ENCODE peak calls at places on chromosomes 12 and 14, in ten cellular contexts. One of them, this sample, is unnamed.

GRCh38 chr14:94469261-94469660 is 6.7 kb downstream of the SERPINA9 start:
- DNase-seq in colonic mucosa: no peak
- DNase-seq in ascending aorta: no peak
- DNase-seq in lower lobe of right lung: no peak
- DNase-seq in transverse colon: no peak
- DNase-seq in fibroblast of lung: no peak
- DNase-seq in thoracic aorta: no peak
- DNase-seq in GM23338: no peak
- DNase-seq in lung: no peak
- DNase-seq in testis: no peak
- DNase-seq in this sample: no peak

GRCh38 chr12:62656576-62657362 is 190.1 kb downstream of the MON2 start:
- DNase-seq in colonic mucosa: no peak
- DNase-seq in ascending aorta: no peak
- DNase-seq in lower lobe of right lung: no peak
- DNase-seq in transverse colon: no peak
- DNase-seq in fibroblast of lung: no peak
- DNase-seq in thoracic aorta: no peak
- DNase-seq in GM23338: peak; percentile 68
- DNase-seq in lung: no peak
- DNase-seq in testis: no peak
- DNase-seq in this sample: peak; percentile 44

GRCh38 chr14:21112267-21112666 is 11.4 kb downstream of the TMEM253 start:
- DNase-seq in colonic mucosa: no peak
- DNase-seq in ascending aorta: no peak
- DNase-seq in lower lobe of right lung: no peak
- DNase-seq in transverse colon: no peak
- DNase-seq in fibroblast of lung: no peak
- DNase-seq in thoracic aorta: no peak
- DNase-seq in GM23338: no peak
- DNase-seq in lung: no peak
- DNase-seq in testis: no peak
- DNase-seq in this sample: no peak

GRCh38 chr14:64438181-64438839 is 27.0 kb upstream of the AKAP5 start:
- DNase-seq in colonic mucosa: no peak
- DNase-seq in ascending aorta: no peak
- DNase-seq in lower lobe of right lung: no peak
- DNase-seq in transverse colon: no peak
- DNase-seq in fibroblast of lung: peak; percentile 95
- DNase-seq in thoracic aorta: no peak
- DNase-seq in GM23338: no peak
- DNase-seq in lung: no peak
- DNase-seq in testis: no peak
- DNase-seq in this sample: no peak

GRCh38 chr14:24965934-24966593 is 83.9 kb downstream of the STXBP6 start:
- DNase-seq in colonic mucosa: no peak
- DNase-seq in ascending aorta: no peak
- DNase-seq in lower lobe of right lung: no peak
- DNase-seq in transverse colon: peak; percentile 37
- DNase-seq in fibroblast of lung: peak; percentile 95
- DNase-seq in thoracic aorta: no peak
- DNase-seq in GM23338: no peak
- DNase-seq in lung: no peak
- DNase-seq in testis: no peak
- DNase-seq in this sample: peak; percentile 34

GRCh38 chr12:79668113-79668512 is 22.7 kb downstream of the PAWR start:
- DNase-seq in colonic mucosa: no peak
- DNase-seq in ascending aorta: no peak
- DNase-seq in lower lobe of right lung: no peak
- DNase-seq in transverse colon: no peak
- DNase-seq in fibroblast of lung: no peak
- DNase-seq in thoracic aorta: no peak
- DNase-seq in GM23338: no peak
- DNase-seq in lung: no peak
- DNase-seq in testis: no peak
- DNase-seq in this sample: no peak

GRCh38 chr14:27688823-27689444 is 1077.7 kb upstream of the FOXG1 start:
- DNase-seq in colonic mucosa: no peak
- DNase-seq in ascending aorta: no peak
- DNase-seq in lower lobe of right lung: no peak
- DNase-seq in transverse colon: no peak
- DNase-seq in fibroblast of lung: no peak
- DNase-seq in thoracic aorta: no peak
- DNase-seq in GM23338: peak; percentile 30
- DNase-seq in lung: no peak
- DNase-seq in testis: no peak
- DNase-seq in this sample: peak; percentile 19

GRCh38 chr14:78164226-78164853 is 5.8 kb upstream of the NRXN3 start:
- DNase-seq in colonic mucosa: peak; percentile 48
- DNase-seq in ascending aorta: no peak
- DNase-seq in lower lobe of right lung: no peak
- DNase-seq in transverse colon: peak; percentile 31
- DNase-seq in fibroblast of lung: no peak
- DNase-seq in thoracic aorta: no peak
- DNase-seq in GM23338: peak; percentile 90
- DNase-seq in lung: peak; percentile 40
- DNase-seq in testis: peak; percentile 65
- DNase-seq in this sample: peak; percentile 75

GRCh38 chr14:67940894-67941455 is 121.4 kb downstream of the RAD51B start:
- DNase-seq in colonic mucosa: no peak
- DNase-seq in ascending aorta: no peak
- DNase-seq in lower lobe of right lung: no peak
- DNase-seq in transverse colon: no peak
- DNase-seq in fibroblast of lung: peak; percentile 92
- DNase-seq in thoracic aorta: no peak
- DNase-seq in GM23338: peak; percentile 9
- DNase-seq in lung: no peak
- DNase-seq in testis: peak; percentile 50
- DNase-seq in this sample: peak; percentile 44

GRCh38 chr12:31732926-31733548 is 4.2 kb upstream of the AMN1 start:
- DNase-seq in colonic mucosa: no peak
- DNase-seq in ascending aorta: no peak
- DNase-seq in lower lobe of right lung: no peak
- DNase-seq in transverse colon: no peak
- DNase-seq in fibroblast of lung: peak; percentile 92
- DNase-seq in thoracic aorta: no peak
- DNase-seq in GM23338: peak; percentile 88
- DNase-seq in lung: no peak
- DNase-seq in testis: no peak
- DNase-seq in this sample: no peak

GRCh38 chr12:89064151-89064550 is 288.1 kb downstream of the DUSP6 start:
- DNase-seq in colonic mucosa: no peak
- DNase-seq in ascending aorta: no peak
- DNase-seq in lower lobe of right lung: no peak
- DNase-seq in transverse colon: no peak
- DNase-seq in fibroblast of lung: no peak
- DNase-seq in thoracic aorta: no peak
- DNase-seq in GM23338: no peak
- DNase-seq in lung: no peak
- DNase-seq in testis: no peak
- DNase-seq in this sample: no peak

GRCh38 chr14:59688224-59689170 is 111.9 kb upstream of the CCDC175 start:
- DNase-seq in colonic mucosa: peak; percentile 57
- DNase-seq in ascending aorta: no peak
- DNase-seq in lower lobe of right lung: no peak
- DNase-seq in transverse colon: peak; percentile 58
- DNase-seq in fibroblast of lung: peak; percentile 37
- DNase-seq in thoracic aorta: peak; percentile 21
- DNase-seq in GM23338: peak; percentile 82
- DNase-seq in lung: no peak
- DNase-seq in testis: peak; percentile 78
- DNase-seq in this sample: peak; percentile 69
- TF ChIP-seq CTCF in colonic mucosa: peak; percentile 46
- TF ChIP-seq CTCF in ascending aorta: peak; percentile 79
- TF ChIP-seq CTCF in lower lobe of right lung: peak; percentile 57
- TF ChIP-seq CTCF in transverse colon: peak; percentile 44
- TF ChIP-seq CTCF in fibroblast of lung: peak; percentile 75
- TF ChIP-seq CTCF in thoracic aorta: peak; percentile 86
- TF ChIP-seq CTCF in GM23338: peak; percentile 77
- TF ChIP-seq CTCF in lung: peak; percentile 12
- TF ChIP-seq CTCF in testis: peak; percentile 56
- TF ChIP-seq CTCF in this sample: peak; percentile 73

DNA sequence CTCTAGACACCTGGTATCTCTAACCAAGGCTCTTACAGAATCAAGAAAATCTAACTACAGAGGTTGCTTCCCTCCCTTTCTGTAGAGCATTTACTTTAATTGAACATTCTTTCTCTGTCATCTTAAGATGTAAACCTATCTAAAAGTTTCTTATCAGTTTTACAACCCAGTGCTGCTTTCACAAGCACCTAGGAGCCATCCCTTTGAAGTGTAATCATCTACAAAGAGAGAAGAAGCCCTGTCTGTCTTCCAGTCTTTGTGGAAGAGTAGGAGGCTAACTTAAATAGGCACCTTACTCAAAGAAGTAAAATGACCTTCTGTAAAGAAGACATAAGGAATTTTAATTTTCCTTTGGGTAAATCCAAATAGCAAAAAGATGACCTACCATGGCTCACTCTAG is 763.9 kb upstream of the LRFN5 start:
- DNase-seq in colonic mucosa: no peak
- DNase-seq in ascending aorta: no peak
- DNase-seq in lower lobe of right lung: no peak
- DNase-seq in transverse colon: no peak
- DNase-seq in fibroblast of lung: no peak
- DNase-seq in thoracic aorta: no peak
- DNase-seq in GM23338: no peak
- DNase-seq in lung: no peak
- DNase-seq in testis: no peak
- DNase-seq in this sample: no peak
- H3K36me3 ChIP-seq in colonic mucosa: no peaks in the 10 kb centered on the region
- H3K36me3 ChIP-seq in ascending aorta: no peaks in the 10 kb centered on the region
- H3K36me3 ChIP-seq in lower lobe of right lung: no peaks in the 10 kb centered on the region
- H3K36me3 ChIP-seq in transverse colon: no peaks in the 10 kb centered on the region
- H3K36me3 ChIP-seq in fibroblast of lung: no peaks in the 10 kb centered on the region
- H3K36me3 ChIP-seq in thoracic aorta: no peaks in the 10 kb centered on the region
- H3K36me3 ChIP-seq in GM23338: no peaks in the 10 kb centered on the region
- H3K36me3 ChIP-seq in lung: no peaks in the 10 kb centered on the region
- H3K36me3 ChIP-seq in testis: no peaks in the 10 kb centered on the region
- H3K36me3 ChIP-seq in this sample: no peaks in the 10 kb centered on the region

DNA sequence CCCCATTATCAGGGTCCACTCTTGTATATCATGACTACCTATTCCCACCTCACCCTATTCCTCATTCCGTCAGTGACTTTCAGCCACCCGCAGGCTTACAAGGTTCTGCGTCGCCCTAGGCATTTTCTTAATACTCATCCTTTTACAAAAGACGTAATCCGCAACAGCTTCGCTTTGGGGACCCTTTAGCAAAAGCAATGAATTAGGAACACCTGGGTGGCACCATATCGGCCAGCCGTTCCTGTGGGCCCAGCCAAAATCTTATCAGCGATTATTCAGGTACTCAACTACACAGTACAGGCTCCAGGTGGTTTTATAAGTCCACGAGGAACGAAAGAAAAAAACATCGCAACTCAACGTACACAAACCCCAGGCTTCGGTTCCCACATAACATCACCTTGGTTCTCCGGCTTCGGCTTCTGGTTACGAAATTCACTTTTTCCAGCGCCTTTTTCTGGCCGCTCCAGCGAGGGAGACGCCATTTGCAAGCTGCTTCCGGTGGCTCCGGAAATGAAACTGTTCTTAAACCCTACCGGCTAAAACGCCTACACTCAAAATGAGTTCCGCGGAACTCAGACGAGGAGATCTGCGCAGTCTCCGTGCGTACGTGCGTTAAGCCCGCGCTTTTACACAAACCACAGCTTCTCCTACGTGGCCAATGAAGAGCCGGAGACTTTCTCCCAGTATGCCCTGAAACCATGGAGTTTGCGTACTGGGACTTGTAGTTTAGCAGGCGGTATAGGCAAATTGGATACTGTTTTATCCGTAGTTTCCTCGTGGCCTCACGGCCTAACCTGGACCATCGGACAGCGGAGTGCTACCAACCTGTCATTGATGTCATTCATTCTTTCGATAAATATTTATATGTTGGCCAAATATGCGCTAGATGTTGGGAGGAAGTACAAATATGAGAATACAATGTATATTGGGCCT is at the start of gene KRR1:
- DNase-seq in colonic mucosa: peak; percentile 95
- DNase-seq in ascending aorta: peak; percentile 68
- DNase-seq in lower lobe of right lung: peak; percentile 95
- DNase-seq in transverse colon: peak; percentile 94
- DNase-seq in fibroblast of lung: peak; percentile 99
- DNase-seq in thoracic aorta: peak; percentile 76
- DNase-seq in GM23338: peak; percentile 99
- DNase-seq in lung: peak; percentile 94
- DNase-seq in testis: peak; percentile 97
- DNase-seq in this sample: peak; percentile 97
- TF ChIP-seq CTCF in colonic mucosa: no peak
- TF ChIP-seq CTCF in ascending aorta: no peak
- TF ChIP-seq CTCF in lower lobe of right lung: no peak
- TF ChIP-seq CTCF in transverse colon: no peak
- TF ChIP-seq CTCF in fibroblast of lung: peak; percentile 23
- TF ChIP-seq CTCF in thoracic aorta: no peak
- TF ChIP-seq CTCF in GM23338: no peak
- TF ChIP-seq CTCF in lung: no peak
- TF ChIP-seq CTCF in testis: peak; percentile 16
- TF ChIP-seq CTCF in this sample: no peak

GRCh38 chr14:49581209-49581960 is 4.8 kb downstream of the RPS29 start:
- DNase-seq in colonic mucosa: no peak
- DNase-seq in ascending aorta: no peak
- DNase-seq in lower lobe of right lung: no peak
- DNase-seq in transverse colon: no peak
- DNase-seq in fibroblast of lung: no peak
- DNase-seq in thoracic aorta: no peak
- DNase-seq in GM23338: no peak
- DNase-seq in lung: no peak
- DNase-seq in testis: no peak
- DNase-seq in this sample: no peak
- H3K36me3 ChIP-seq in colonic mucosa: peaks cover 4% of the 10 kb centered on the region
- H3K36me3 ChIP-seq in ascending aorta: peaks cover 21% of the 10 kb centered on the region
- H3K36me3 ChIP-seq in lower lobe of right lung: peaks cover 44% of the 10 kb centered on the region
- H3K36me3 ChIP-seq in transverse colon: peaks cover 15% of the 10 kb centered on the region
- H3K36me3 ChIP-seq in fibroblast of lung: peaks cover 12% of the 10 kb centered on the region
- H3K36me3 ChIP-seq in thoracic aorta: peaks cover 13% of the 10 kb centered on the region
- H3K36me3 ChIP-seq in GM23338: peaks cover 29% of the 10 kb centered on the region
- H3K36me3 ChIP-seq in lung: peaks cover 24% of the 10 kb centered on the region
- H3K36me3 ChIP-seq in testis: no peaks in the 10 kb centered on the region
- H3K36me3 ChIP-seq in this sample: peaks cover 15% of the 10 kb centered on the region